ENCODE peak calls at places on chromosomes 1 and 21, in eight cellular contexts. R is AG10803, S is heart left ventricle, N is AG09309, H is Calu3, Z is fibroblast of pulmonary artery, F is upper lobe of right lung, X is ovary. Y is an unnamed sample.

GRCh38 chr1:43990271-43991199 is 864 bp upstream of the CCDC24 start:
- DNase-seq in H (no peak), F (no peak), Z (no peak), S (no peak), X (no peak), N (no peak), R (no peak), Y (no peak)

GRCh38 chr1:29639741-29640427 is 403.6 kb downstream of the PTPRU start:
- DNase-seq in F (no peak), X (no peak), R (peak), Z (peak), N (no peak), H (peak), S (no peak), Y (peak)

GRCh38 chr1:213622365-213623087 is 365.2 kb upstream of the PROX1 start:
- DNase-seq in S (no peak), F (no peak), Z (no peak), N (no peak), R (no peak), X (no peak), H (no peak), Y (no peak)

GRCh38 chr1:153422450-153423068 is 6.2 kb downstream of the S100A7A start:
- DNase-seq in N (peak), X (peak), R (peak), F (peak), S (peak), H (peak), Z (peak), Y (peak)

GRCh38 chr1:22661880-22662279 is 8.8 kb downstream of the C1QB start:
- DNase-seq in N (no peak), H (no peak), R (no peak), F (no peak), Z (no peak), S (no peak), X (no peak), Y (no peak)

GRCh38 chr1:90707363-90707710 is 9.8 kb downstream of the BARHL2 start:
- DNase-seq in N (no peak), X (peak), S (no peak), H (peak), F (peak), Z (peak), R (peak), Y (peak)

GRCh38 chr1:237119091-237119490 is 77.1 kb downstream of the RYR2 start:
- DNase-seq in S (no peak), F (no peak), N (no peak), X (no peak), Z (no peak), H (no peak), R (no peak), Y (no peak)

GRCh38 chr1:19786988-19787423 is 12.7 kb downstream of the TMCO4 start:
- DNase-seq in S (no peak), F (no peak), H (peak), N (no peak), Z (no peak), X (no peak), R (no peak), Y (no peak)

GRCh38 chr21:36463991-36464390 is 15.9 kb downstream of the CLDN14 start:
- DNase-seq in Z (no peak), F (no peak), R (no peak), X (no peak), H (no peak), S (no peak), N (no peak), Y (no peak)

GRCh38 chr21:46193829-46194373 is 9.6 kb upstream of the SPATC1L start:
- DNase-seq in R (no peak), N (no peak), F (no peak), Z (no peak), S (peak), X (peak), H (no peak), Y (no peak)

GRCh38 chr1:159856576-159856975 is 5.9 kb downstream of the VSIG8 start:
- DNase-seq in H (no peak), X (no peak), Z (no peak), F (no peak), N (no peak), S (no peak), R (no peak), Y (no peak)

GRCh38 chr1:7808253-7808844 is 24.3 kb downstream of the PER3 start:
- DNase-seq in Z (peak), H (no peak), R (peak), F (no peak), X (no peak), N (peak), S (no peak), Y (no peak)

GRCh38 chr1:91753878-91754277 is 132.1 kb downstream of the TGFBR3 start:
- DNase-seq in S (no peak), Z (no peak), F (no peak), X (no peak), N (no peak), R (peak), H (no peak), Y (no peak)

GRCh38 chr1:184383772-184384323 is 3.0 kb upstream of the C1orf21 start:
- DNase-seq in S (no peak), X (no peak), R (no peak), H (no peak), N (no peak), F (no peak), Z (no peak), Y (no peak)

GRCh38 chr1:47438321-47439150 is 692 bp downstream of the FOXD2 start:
- DNase-seq in F (peak), X (no peak), S (no peak), H (peak), N (no peak), R (no peak), Z (no peak), Y (no peak)

GRCh38 chr1:160108888-160109662 is 6.5 kb upstream of the ATP1A2 start:
- DNase-seq in Z (peak), X (no peak), H (peak), R (peak), N (peak), S (no peak), F (no peak), Y (no peak)

GRCh38 chr21:26388731-26389231 is 184.3 kb downstream of the CYYR1 start:
- DNase-seq in N (no peak), F (no peak), R (peak), Z (peak), S (no peak), H (peak), X (no peak), Y (no peak)

GRCh38 chr1:25338188-25338981 is at the start of gene TMEM50A:
- DNase-seq in F (peak), H (peak), N (no peak), R (peak), X (peak), S (peak), Z (peak), Y (peak)

GRCh38 chr1:160375788-160376524 is 9.1 kb downstream of the NHLH1 start:
- DNase-seq in R (peak), N (no peak), F (no peak), X (no peak), Z (no peak), H (peak), S (no peak), Y (no peak)

GRCh38 chr1:103492003-103492665 is 33.4 kb upstream of the RNPC3 start:
- DNase-seq in N (no peak), F (no peak), H (peak), R (no peak), S (no peak), Z (peak), X (no peak), Y (no peak)

GRCh38 chr1:226603976-226604845 is 55.6 kb downstream of the STUM start:
- DNase-seq in N (no peak), Z (peak), X (no peak), S (no peak), F (peak), H (no peak), R (peak), Y (no peak)

GRCh38 chr1:215018555-215018954 is 64.0 kb upstream of the KCNK2 start:
- DNase-seq in Z (no peak), S (no peak), F (no peak), X (no peak), N (no peak), R (peak), H (no peak), Y (no peak)

GRCh38 chr1:192225713-192226112 is 67.5 kb downstream of the RGS18 start:
- DNase-seq in S (no peak), H (no peak), X (no peak), R (peak), Z (peak), F (no peak), N (no peak), Y (no peak)

DNA sequence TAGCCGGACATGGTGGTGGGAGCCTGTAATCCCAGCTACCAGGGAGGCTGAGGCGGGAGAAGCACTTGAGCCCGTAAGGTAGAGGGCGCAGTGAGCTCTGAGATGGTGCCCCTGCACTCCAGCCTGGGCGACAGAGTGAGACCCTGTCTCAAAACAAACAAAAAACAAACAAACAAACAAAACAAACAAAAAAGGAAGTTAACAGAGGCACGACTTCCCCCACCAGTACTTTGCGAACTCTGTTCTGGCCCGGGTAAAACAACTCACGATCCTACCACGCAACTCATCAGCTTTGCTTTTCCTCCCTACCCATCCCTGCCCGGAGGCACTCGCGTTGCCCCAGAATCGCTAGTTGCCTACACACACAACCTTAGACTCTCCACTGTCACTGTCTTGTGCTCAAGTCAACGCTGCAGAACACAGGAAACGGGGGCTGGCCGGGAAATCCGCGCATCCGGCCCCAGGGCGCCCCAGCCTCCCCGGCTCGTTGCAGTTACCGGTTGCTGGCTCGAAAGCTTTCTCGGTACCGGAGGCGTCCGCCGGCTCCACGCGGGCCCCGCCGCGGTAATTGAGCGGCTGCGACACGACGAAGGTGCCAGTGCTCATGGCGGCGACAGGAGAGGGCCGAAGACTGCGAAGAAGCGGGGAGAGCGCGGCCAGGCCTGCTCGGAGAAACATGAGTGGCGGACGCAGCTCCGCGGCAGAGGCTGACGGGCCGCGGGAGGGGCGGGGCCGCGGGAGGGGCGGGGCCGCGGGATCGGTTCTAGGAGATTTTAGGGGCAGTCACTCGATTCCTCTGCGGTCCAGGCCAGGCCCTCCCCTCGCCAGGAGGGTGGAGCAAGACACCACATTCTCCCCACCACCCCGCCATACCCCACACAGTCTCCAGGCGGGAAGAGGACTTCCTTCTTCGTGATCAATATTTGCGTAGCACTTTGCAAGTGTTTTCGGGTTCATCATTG is at the start of gene ALDH9A1:
- DNase-seq in R (peak), H (peak), X (peak), N (no peak), F (peak), S (peak), Z (peak), Y (peak)
- TF ChIP-seq CTCF in R (peak), H (peak), X (no peak), N (peak), F (peak), S (no peak), Z (peak), Y (peak)

DNA sequence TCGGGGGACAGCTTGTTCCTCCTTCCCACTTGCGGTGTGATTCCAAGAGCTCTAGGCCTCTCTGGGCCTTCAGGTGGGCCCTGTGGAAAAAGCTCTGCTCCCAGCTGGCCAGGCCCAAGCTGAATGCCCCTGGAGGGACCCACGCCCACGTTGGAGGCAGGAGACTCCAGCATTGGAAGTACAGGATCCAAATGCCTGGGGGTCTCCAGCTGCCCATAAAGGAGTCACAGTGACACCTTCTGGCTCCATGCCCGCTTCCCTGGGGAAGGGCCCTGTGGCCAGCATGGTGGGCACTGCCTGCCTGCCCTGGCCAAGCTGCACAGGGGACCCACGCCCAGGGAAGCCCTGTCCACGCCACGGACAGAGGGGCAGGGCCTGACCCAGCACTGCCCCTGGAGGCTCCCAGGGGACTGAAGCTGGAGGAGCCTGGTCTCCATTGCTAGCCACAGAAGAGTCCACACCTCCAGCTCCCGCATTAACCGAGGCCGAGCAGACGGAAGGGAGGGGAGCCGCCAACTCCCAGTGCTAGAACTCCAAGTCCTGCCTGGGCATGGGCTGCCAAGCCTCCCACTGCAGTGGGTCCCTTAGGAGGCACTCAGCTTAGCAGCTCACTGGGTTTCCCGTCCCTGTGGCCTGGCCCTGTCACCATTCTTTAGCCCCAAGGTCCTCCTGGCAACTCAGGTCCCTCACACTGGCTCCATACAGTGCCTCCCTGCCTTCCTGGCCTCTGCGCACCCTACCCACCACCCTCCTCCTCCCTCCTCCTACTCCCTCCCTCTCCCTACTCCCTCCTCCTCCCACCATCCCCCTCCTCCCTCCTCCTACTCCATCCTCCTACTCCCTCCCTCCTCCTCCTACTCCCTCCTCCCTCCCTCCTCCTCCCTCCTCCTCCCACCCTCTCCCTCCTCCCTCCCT is 41.9 kb downstream of the WNT9A start:
- DNase-seq in R (no peak), H (no peak), X (no peak), S (no peak), F (no peak), Z (no peak), N (no peak), Y (no peak)
- TF ChIP-seq CTCF in R (no peak), H (no peak), X (no peak), S (no peak), F (no peak), Z (no peak), N (no peak), Y (no peak)

GRCh38 chr21:43982489-43983078 is 29.5 kb upstream of the TRAPPC10 start:
- DNase-seq in F (no peak), N (no peak), X (no peak), R (no peak), Z (no peak), H (no peak), S (no peak), Y (no peak)

GRCh38 chr21:43978060-43978459 is 34.0 kb upstream of the TRAPPC10 start:
- DNase-seq in F (no peak), H (no peak), S (no peak), N (no peak), Z (no peak), R (no peak), X (no peak), Y (no peak)

GRCh38 chr21:43981151-43981870 is 30.8 kb upstream of the TRAPPC10 start:
- DNase-seq in F (no peak), Z (no peak), X (no peak), R (no peak), S (no peak), N (no peak), H (no peak), Y (no peak)

GRCh38 chr21:43981871-43982210 is 30.3 kb upstream of the TRAPPC10 start:
- DNase-seq in S (no peak), F (no peak), H (no peak), R (no peak), Z (no peak), X (no peak), N (no peak), Y (no peak)

GRCh38 chr21:43979654-43980053 is 32.5 kb upstream of the TRAPPC10 start:
- DNase-seq in N (no peak), S (no peak), R (no peak), H (no peak), X (no peak), Z (no peak), F (no peak), Y (no peak)
- TF ChIP-seq CTCF in N (peak), S (no peak), R (no peak), H (no peak), X (no peak), Z (peak), F (no peak), Y (no peak)

GRCh38 chr1:9192578-9192977 is 42.0 kb upstream of the H6PD start:
- DNase-seq in F (no peak), N (no peak), X (no peak), S (no peak), R (no peak), Z (no peak), H (no peak), Y (no peak)

GRCh38 chr1:9193226-9193625 is 41.3 kb upstream of the H6PD start:
- DNase-seq in R (peak), F (no peak), S (no peak), N (no peak), H (no peak), X (no peak), Z (peak), Y (no peak)

GRCh38 chr1:9186976-9187375 is 47.6 kb upstream of the H6PD start:
- DNase-seq in N (no peak), F (no peak), Z (no peak), H (no peak), R (no peak), X (no peak), S (no peak), Y (no peak)

GRCh38 chr1:9191216-9191615 is 43.4 kb upstream of the H6PD start:
- DNase-seq in F (no peak), S (no peak), N (no peak), Z (no peak), R (no peak), X (no peak), H (no peak), Y (no peak)

DNA sequence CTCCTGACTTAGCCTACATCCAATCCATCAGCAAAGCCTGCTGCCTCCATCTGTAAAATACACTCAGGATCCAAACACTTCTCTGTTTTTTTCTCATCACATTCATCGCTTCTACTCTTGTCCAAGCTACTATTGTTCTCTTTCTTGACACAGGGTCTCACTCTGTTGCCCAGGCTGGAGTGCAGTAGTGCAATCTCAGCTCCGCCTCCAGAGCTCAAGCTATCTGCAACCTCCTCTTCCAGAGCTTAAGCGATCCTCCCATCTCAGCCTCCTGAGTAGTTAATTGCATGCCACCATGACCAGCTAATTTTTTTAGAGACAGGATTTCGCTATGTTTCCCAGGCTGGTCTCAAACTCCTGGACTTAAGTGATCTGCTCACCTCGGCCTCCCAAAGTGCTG is 44.3 kb upstream of the H6PD start:
- DNase-seq in R (no peak), S (no peak), H (no peak), Z (no peak), X (no peak), F (no peak), N (no peak), Y (no peak)
- TF ChIP-seq CTCF in R (no peak), S (no peak), H (no peak), Z (no peak), X (no peak), F (no peak), N (no peak), Y (no peak)

GRCh38 chr1:171985639-171986038 is 144.3 kb downstream of the DNM3 start:
- DNase-seq in N (no peak), X (no peak), H (peak), Z (no peak), S (no peak), F (no peak), R (no peak), Y (no peak)
- TF ChIP-seq CTCF in N (peak), X (no peak), H (peak), Z (peak), S (no peak), F (peak), R (peak), Y (peak)

DNA sequence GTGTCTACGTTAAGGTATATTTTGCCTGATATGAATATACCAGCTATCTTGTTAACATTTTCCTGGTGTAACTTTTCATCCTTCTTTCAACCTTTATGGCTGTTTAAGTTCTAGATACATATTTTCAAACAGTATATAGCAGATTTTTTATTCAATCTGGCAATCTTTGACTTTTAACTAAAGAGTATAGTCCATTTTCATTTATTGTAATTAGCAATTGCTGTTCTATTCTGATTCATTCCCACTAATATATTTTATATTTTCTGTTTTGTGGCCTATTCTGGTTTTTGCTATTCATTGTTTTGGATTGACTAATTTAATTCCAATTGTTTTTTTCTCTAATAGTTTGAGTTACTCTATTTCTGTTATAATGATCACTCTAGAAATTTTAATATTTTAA is 7.3 kb upstream of the C1orf162 start:
- DNase-seq in R (no peak), S (no peak), N (no peak), X (no peak), H (no peak), Z (no peak), F (no peak), Y (no peak)
- TF ChIP-seq CTCF in R (no peak), S (no peak), N (no peak), X (no peak), H (no peak), Z (no peak), F (no peak), Y (no peak)